ENCODE peak calls at places on chromosomes 6 and 20, in eight cellular contexts. W is GM12865, N is tibial nerve, P is ascending aorta, X is lower lobe of right lung, M is stomach, C is brain microvascular endothelial cell, K is choroid plexus epithelial cell. O is an unnamed sample.
A peak's percentile ranks its signal among the peaks of the same experiment; 100 is the strongest.

GRCh38 chr20:53100476-53100911 is 128.3 kb downstream of the TSHZ2 start:
- DNase-seq in W (no peak), N (no peak), P (no peak), X (no peak), M (no peak), C (no peak), K (no peak), O (no peak)

GRCh38 chr6:40482532-40482931 is 104.6 kb downstream of the LRFN2 start:
- DNase-seq in W (no peak), N (no peak), P (no peak), X (no peak), M (no peak), C (no peak), K (no peak), O (no peak)

GRCh38 chr20:44344723-44345122 is 7.9 kb downstream of the R3HDML start:
- DNase-seq in W (no peak), N (no peak), P (no peak), X (no peak), M (no peak), C (no peak), K (no peak), O (no peak)

GRCh38 chr6:151136141-151136755 is 103.5 kb upstream of the AKAP12 start:
- DNase-seq in W (no peak), N (peak; percentile 20), P (no peak), X (no peak), M (no peak), C (no peak), K (no peak), O (no peak)

GRCh38 chr6:13445005-13445743 is 42.2 kb downstream of the GFOD1 start:
- DNase-seq in W (no peak), N (peak; percentile 53), P (peak; percentile 66), X (peak; percentile 57), M (peak; percentile 68), C (peak; percentile 27), K (peak; percentile 81), O (peak; percentile 83)

GRCh38 chr20:32596681-32597252 is 11.6 kb upstream of the NOL4L start:
- DNase-seq in W (no peak), N (no peak), P (no peak), X (no peak), M (no peak), C (no peak), K (no peak), O (no peak)

GRCh38 chr6:136788069-136788902 is 4.0 kb downstream of the MAP3K5 start:
- DNase-seq in W (peak; percentile 70), N (no peak), P (no peak), X (no peak), M (no peak), C (peak; percentile 58), K (peak; percentile 93), O (no peak)

GRCh38 chr6:78593898-78594666 is 273.3 kb upstream of the IRAK1BP1 start:
- DNase-seq in W (no peak), N (no peak), P (no peak), X (no peak), M (no peak), C (no peak), K (no peak), O (no peak)

GRCh38 chr6:163892814-163893561 is 478.5 kb downstream of the QKI start:
- DNase-seq in W (no peak), N (no peak), P (no peak), X (no peak), M (no peak), C (no peak), K (no peak), O (no peak)

GRCh38 chr6:32073613-32074012 is 35.4 kb downstream of the CYP21A2 start:
- DNase-seq in W (no peak), N (no peak), P (no peak), X (no peak), M (no peak), C (no peak), K (no peak), O (no peak)

GRCh38 chr6:145155411-145155810 is 579.9 kb downstream of the EPM2A start:
- DNase-seq in W (no peak), N (no peak), P (no peak), X (no peak), M (no peak), C (no peak), K (no peak), O (no peak)

GRCh38 chr20:4617019-4617418 is 104.7 kb upstream of the PRND start:
- DNase-seq in W (no peak), N (no peak), P (no peak), X (no peak), M (no peak), C (no peak), K (no peak), O (no peak)

DNA sequence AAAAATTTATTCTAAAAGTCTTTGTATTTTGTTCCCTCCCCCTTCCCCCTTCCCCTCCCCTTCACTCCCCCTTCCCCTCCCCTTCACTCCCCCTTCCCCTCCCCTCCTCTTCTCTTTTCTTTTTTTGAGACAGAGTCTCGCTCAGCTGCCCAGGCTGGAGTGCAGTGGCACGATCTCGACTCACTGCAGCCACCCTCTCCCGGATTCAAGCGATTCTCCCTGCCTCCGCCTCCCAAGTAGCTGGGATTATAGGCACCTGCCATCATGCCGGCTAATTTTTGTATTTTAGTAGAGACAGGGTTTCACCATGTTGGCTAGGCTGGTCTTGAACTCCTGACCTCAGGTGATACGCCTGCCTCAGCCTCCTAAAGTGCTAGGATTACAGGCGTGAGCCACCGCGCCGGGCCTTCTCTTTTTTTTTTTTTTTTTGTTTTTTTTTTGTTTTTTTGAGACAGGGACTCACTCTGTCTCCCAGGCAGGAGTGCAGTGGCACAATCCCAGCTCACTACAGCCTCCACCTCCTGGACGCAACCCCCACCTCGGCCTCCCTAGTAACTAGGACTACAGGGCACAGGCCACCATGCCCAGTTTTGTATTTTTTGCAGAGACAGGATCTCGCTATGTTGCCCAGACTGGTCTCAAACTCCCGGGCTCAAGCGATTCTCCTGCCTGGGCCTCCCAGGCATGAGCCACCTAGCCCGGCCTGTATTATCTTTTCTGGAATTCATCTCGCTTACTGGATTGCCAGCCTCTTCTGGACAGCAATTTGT is 1.1 kb upstream of the AFG1L start:
- DNase-seq in W (no peak), N (no peak), P (no peak), X (no peak), M (no peak), C (no peak), K (no peak), O (peak; percentile 14)
- H3K4me3 ChIP-seq in W (peak overlapping the region; percentile 92), N (peak overlapping the region; percentile 95), P (peak overlapping the region; percentile 72), X (peak overlapping the region; percentile 76), M (peak overlapping the region; percentile 86), C (peak overlapping the region; percentile 97), K (peak overlapping the region; percentile 98), O (peak overlapping the region; percentile 72)

DNA sequence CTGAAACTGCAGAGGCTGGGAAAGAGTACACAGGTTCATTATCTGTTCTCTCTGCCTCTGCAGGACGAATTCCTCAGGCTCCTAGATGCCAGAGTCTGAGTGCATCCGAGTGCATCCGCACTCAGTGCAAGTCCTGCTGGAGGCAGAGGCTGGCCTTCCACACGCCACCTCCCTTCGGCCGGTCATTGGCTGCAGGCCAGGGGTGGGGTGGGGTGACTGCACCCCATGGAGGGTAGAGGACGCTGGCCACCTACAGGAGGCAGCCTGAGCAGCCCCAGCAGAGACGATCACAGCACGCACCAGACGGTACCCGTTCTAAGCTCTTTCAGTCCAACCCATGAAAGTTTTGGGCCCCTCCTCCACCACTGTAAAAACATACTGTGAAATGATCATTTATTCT is 11.7 kb downstream of the SFT2D1 start:
- DNase-seq in W (no peak), N (no peak), P (no peak), X (no peak), M (peak; percentile 69), C (peak; percentile 39), K (peak; percentile 71), O (no peak)
- TF ChIP-seq CTCF in W (no peak), N (no peak), P (no peak), X (no peak), M (no peak), C (peak; percentile 45), K (peak; percentile 51), O (no peak)

DNA sequence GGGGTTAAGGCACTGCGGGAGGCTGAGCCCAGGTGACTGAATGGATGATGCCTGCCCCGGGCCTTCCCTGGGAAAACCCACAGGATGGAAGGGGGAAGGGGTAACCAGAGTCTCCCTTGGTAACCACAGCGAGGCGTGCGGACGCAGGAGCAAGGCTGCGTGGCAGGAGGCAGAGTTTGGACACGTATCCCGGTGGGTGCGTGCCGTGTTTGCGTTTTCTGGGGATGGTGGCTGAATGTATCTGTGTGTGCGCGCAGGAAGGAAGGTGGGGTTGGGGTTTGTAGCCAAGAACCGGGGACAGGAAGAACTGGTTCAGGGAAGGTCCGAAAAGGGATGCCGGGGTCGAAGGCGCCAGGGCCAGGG is 1.8 kb downstream of the MDGA1 start:
- DNase-seq in W (no peak), N (no peak), P (no peak), X (no peak), M (no peak), C (no peak), K (no peak), O (no peak)
- H3K4me3 ChIP-seq in W (no peak overlapping the region), N (peak overlapping the region; percentile 55), P (peak overlapping the region; percentile 71), X (peak overlapping the region; percentile 77), M (peak overlapping the region; percentile 57), C (peak overlapping the region; percentile 66), K (peak overlapping the region; percentile 69), O (no peak overlapping the region)

GRCh38 chr20:49937023-49937929 is 1.1 kb downstream of the RNF114 start:
- DNase-seq in W (peak; percentile 15), N (no peak), P (no peak), X (no peak), M (no peak), C (no peak), K (no peak), O (peak; percentile 47)

GRCh38 chr20:49936153-49937022 is at the start of gene RNF114:
- DNase-seq in W (peak; percentile 95), N (peak; percentile 92), P (peak; percentile 94), X (peak; percentile 92), M (peak; percentile 95), C (peak; percentile 76), K (peak; percentile 93), O (peak; percentile 93)

GRCh38 chr20:49935746-49936152 is 448 bp upstream of the RNF114 start:
- DNase-seq in W (no peak), N (no peak), P (no peak), X (peak; percentile 51), M (no peak), C (no peak), K (no peak), O (no peak)

GRCh38 chr20:49941456-49941855 is 5.3 kb downstream of the RNF114 start:
- DNase-seq in W (no peak), N (no peak), P (no peak), X (no peak), M (no peak), C (no peak), K (no peak), O (no peak)

DNA sequence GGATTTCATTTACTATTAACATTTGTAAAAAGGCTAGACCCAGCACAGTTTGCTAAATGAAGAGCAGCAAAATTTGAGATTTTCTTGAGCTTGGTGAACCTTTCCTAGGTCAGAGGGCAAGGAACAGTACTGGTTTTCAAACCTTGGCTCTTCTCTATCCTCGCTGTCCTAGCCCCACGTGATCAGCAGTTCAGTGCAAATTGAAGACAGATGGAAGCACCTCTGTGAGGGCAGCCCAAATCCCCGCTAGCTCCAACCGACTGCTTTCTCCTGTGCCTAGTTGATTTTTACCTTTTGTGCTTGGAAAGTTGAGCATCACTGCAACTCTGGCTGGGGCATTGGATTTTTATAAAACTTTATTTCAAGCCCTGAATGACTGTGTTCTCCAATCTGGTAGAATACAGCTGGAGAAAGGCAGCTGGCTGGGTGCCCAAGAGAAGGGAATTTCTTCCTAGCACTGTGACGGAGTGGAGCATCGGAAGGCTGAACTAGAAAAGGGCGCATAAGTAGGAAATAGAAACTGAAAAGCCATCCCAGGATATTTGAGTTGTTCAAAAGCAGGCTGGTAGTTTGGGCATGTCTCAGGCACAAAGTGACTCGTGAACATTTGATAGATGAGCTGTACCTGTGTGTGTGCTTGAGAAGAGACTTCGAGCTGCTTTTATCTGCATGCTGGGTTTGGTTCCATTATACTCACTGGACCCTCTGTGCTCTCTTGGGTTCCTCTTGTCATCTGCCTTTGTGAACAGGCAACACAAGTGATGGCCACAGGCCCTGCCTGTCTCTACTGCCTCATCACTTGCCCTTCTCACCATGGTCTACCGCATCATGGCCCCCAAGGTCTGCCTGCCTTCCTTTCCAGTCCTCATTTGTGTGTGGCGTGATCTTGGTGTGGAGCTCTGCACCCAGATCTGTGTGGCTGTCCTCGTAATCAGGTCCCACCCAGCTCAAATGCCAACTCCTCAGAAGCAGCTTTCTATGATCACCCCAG is 2.3 kb downstream of the RNF114 start:
- DNase-seq in W (no peak), N (peak; percentile 51), P (peak; percentile 70), X (no peak), M (peak; percentile 47), C (peak; percentile 82), K (peak; percentile 88), O (peak; percentile 47)
- TF ChIP-seq CTCF in W (no peak), N (no peak), P (no peak), X (no peak), M (no peak), C (no peak), K (no peak), O (no peak)